ENCODE peak calls at places on chromosomes 12 and 14, in nine cellular contexts. E is breast epithelium, D is DND-41, F is progenitor cell of endocrine pancreas, V is H9, Y is HFF-Myc, J is brain microvascular endothelial cell, R is adrenal gland, C is PC-3. M is an unnamed sample.

GRCh38 chr12:97650242-97650641 is 187.6 kb downstream of the RMST start:
- DNase-seq in E (no peak), D (no peak), F (no peak), V (no peak), Y (no peak), J (no peak), R (no peak), C (peak; percentile 28), M (no peak)

GRCh38 chr14:53569471-53569870 is 387.2 kb downstream of the BMP4 start:
- DNase-seq in E (no peak), D (no peak), F (no peak), V (no peak), Y (no peak), J (no peak), R (no peak), C (no peak), M (no peak)

GRCh38 chr14:29652586-29652985 is 275.1 kb downstream of the PRKD1 start:
- DNase-seq in E (no peak), D (no peak), F (no peak), V (no peak), Y (no peak), J (no peak), R (no peak), C (no peak), M (no peak)

GRCh38 chr12:58302487-58303011 is 361.2 kb downstream of the ATP23 start:
- DNase-seq in E (no peak), D (no peak), F (no peak), V (no peak), Y (no peak), J (no peak), R (peak; percentile 30), C (peak; percentile 88), M (no peak)

GRCh38 chr14:56057071-56057865 is 60.9 kb upstream of the PELI2 start:
- DNase-seq in E (no peak), D (no peak), F (no peak), V (no peak), Y (no peak), J (no peak), R (no peak), C (no peak), M (no peak)

GRCh38 chr12:62724947-62725447 is 210.0 kb downstream of the PPM1H start:
- DNase-seq in E (peak; percentile 84), D (no peak), F (peak; percentile 11), V (peak; percentile 88), Y (peak; percentile 92), J (peak; percentile 91), R (peak; percentile 30), C (peak; percentile 98), M (no peak)

GRCh38 chr14:53032161-53032803 is 81.4 kb upstream of the FERMT2 start:
- DNase-seq in E (peak; percentile 35), D (no peak), F (no peak), V (no peak), Y (peak; percentile 67), J (peak; percentile 86), R (peak; percentile 64), C (peak; percentile 96), M (no peak)

GRCh38 chr14:104688755-104689619 is at the start of gene INF2:
- DNase-seq in E (no peak), D (peak; percentile 55), F (peak; percentile 52), V (peak; percentile 68), Y (no peak), J (no peak), R (peak; percentile 61), C (peak; percentile 74), M (peak; percentile 58)

GRCh38 chr14:99389171-99389826 is 91.4 kb downstream of the SETD3 start:
- DNase-seq in E (no peak), D (no peak), F (peak; percentile 23), V (peak; percentile 80), Y (no peak), J (peak; percentile 16), R (no peak), C (peak; percentile 65), M (no peak)

GRCh38 chr14:60573943-60574496 is 65.1 kb downstream of the SIX6 start:
- DNase-seq in E (no peak), D (no peak), F (no peak), V (no peak), Y (no peak), J (no peak), R (no peak), C (no peak), M (no peak)

GRCh38 chr12:112973712-112974305 is 4.5 kb upstream of the OAS2 start:
- DNase-seq in E (no peak), D (no peak), F (no peak), V (no peak), Y (no peak), J (no peak), R (no peak), C (no peak), M (no peak)

GRCh38 chr14:50018236-50019210 is 97.8 kb downstream of the VCPKMT start:
- DNase-seq in E (no peak), D (no peak), F (no peak), V (no peak), Y (no peak), J (peak; percentile 20), R (peak; percentile 33), C (peak; percentile 78), M (no peak)

GRCh38 chr12:121536929-121537813 is 43.7 kb downstream of the KDM2B start:
- DNase-seq in E (peak; percentile 74), D (no peak), F (peak; percentile 62), V (peak; percentile 70), Y (no peak), J (no peak), R (peak; percentile 93), C (peak; percentile 66), M (peak; percentile 51)

GRCh38 chr12:13390381-13390856 is 193.9 kb downstream of the EMP1 start:
- DNase-seq in E (peak; percentile 77), D (no peak), F (peak; percentile 8), V (no peak), Y (no peak), J (peak; percentile 2), R (peak; percentile 96), C (peak; percentile 98), M (peak; percentile 63)

GRCh38 chr12:124865728-124866127 is 2.1 kb upstream of the SCARB1 start:
- DNase-seq in E (no peak), D (no peak), F (no peak), V (no peak), Y (no peak), J (no peak), R (no peak), C (no peak), M (no peak)

GRCh38 chr12:124862768-124863408 is 776 bp downstream of the SCARB1 start:
- DNase-seq in E (no peak), D (peak; percentile 43), F (no peak), V (no peak), Y (no peak), J (peak; percentile 29), R (peak; percentile 43), C (peak; percentile 47), M (no peak)

GRCh38 chr12:124861898-124862676 is 1.6 kb downstream of the SCARB1 start:
- DNase-seq in E (no peak), D (no peak), F (no peak), V (no peak), Y (no peak), J (no peak), R (no peak), C (no peak), M (no peak)

GRCh38 chr12:124864326-124864752 is 675 bp upstream of the SCARB1 start:
- DNase-seq in E (no peak), D (no peak), F (no peak), V (no peak), Y (no peak), J (no peak), R (peak; percentile 44), C (no peak), M (no peak)

GRCh38 chr12:124863409-124864325 is at the start of gene SCARB1:
- DNase-seq in E (peak; percentile 65), D (peak; percentile 87), F (peak; percentile 78), V (peak; percentile 93), Y (peak; percentile 27), J (peak; percentile 67), R (peak; percentile 90), C (peak; percentile 86), M (peak; percentile 83)
- TF ChIP-seq CTCF in E (no peak), D (no peak), F (no peak), V (no peak), Y (no peak), J (no peak), R (no peak), C (no peak), M (no peak)

GRCh38 chr14:70907172-70907995 is at the start of gene PCNX1:
- DNase-seq in E (peak; percentile 79), D (peak; percentile 89), F (peak; percentile 88), V (peak; percentile 91), Y (no peak), J (peak; percentile 77), R (peak; percentile 90), C (peak; percentile 86), M (peak; percentile 91)
- TF ChIP-seq CTCF in E (peak; percentile 34), D (peak; percentile 92), F (peak; percentile 77), V (peak; percentile 79), Y (peak; percentile 71), J (peak; percentile 60), R (peak; percentile 64), C (peak; percentile 82), M (peak; percentile 65)

DNA sequence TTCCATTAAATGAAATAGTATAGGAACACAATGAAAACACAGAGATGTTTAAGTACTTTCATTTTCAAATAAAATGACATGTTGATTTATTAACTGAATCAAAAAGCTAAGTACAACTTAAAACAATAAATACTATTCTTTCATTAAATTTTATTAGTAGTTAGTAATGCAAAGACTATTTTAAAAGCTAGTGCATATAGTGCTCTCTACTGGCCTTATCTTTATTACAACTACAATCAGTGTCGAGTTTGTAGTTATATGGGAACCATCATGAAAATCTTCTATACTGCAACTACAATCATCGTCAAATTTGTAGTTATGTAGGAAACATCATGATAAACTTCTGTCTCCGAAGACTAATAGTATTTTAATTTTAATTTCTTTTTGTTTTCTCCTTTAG is 8.9 kb upstream of the LIN7A start:
- DNase-seq in E (no peak), D (no peak), F (no peak), V (no peak), Y (no peak), J (no peak), R (no peak), C (peak; percentile 16), M (no peak)
- TF ChIP-seq CTCF in E (no peak), D (no peak), F (peak; percentile 11), V (peak; percentile 38), Y (no peak), J (peak; percentile 37), R (peak; percentile 17), C (peak; percentile 41), M (no peak)

DNA sequence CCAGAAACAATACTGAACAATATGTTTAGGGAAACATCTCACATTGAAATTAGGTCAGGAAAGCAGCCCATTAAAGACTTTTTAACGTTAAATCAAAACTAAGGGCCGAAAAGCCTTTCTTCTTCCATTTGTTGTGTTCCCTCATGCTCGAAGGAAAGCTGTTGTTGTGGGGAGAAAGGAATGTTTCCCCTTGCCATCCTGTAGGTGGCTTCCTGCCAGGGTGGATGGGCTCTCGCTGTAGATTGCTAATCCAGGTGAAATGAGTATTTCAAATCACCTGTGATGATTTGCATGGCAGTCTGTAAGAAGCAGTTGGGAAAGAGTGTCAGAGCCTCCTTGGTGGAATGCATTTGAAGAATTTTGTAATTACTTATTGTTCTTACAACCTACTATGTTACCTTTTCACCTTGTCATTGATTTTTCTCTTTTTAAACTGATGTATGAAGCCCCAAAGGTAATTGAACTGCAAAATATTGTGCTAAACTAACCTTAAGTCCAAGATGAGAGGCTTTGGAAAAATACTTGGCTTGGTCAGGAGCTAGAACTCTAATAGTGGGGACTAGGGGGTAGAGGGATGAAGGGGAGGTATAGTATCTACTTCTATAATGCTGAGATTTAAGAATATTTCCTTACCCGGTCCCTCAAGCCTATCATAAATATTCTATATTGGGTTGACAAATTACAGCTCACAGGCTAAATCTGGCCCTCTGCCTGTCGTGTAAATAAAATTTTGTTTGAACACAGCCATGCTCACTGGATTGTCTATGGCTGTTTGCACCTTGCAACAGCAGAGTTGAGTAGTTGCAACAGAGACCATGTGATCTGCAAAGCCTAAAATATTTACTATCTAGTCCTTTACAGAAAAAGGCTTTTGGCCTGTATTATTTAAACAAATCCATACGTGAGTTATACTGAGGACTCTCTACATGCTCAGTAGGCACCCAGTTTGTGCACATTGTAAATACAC is 7.7 kb upstream of the DCP1B start:
- DNase-seq in E (no peak), D (no peak), F (no peak), V (no peak), Y (no peak), J (no peak), R (no peak), C (no peak), M (no peak)
- TF ChIP-seq CTCF in E (no peak), D (peak; percentile 30), F (peak; percentile 41), V (peak; percentile 61), Y (no peak), J (no peak), R (no peak), C (no peak), M (no peak)

M was measured in mesothelial cell of epicardium.